ENCODE peak calls at places on chromosomes 1 and 21, in seven cellular contexts. T, I, U, R, B, F and H are unnamed samples.

GRCh38 chr1:76179297-76179696 is 104.8 kb downstream of the ST6GALNAC3 start:
- DNase-seq in T (no peak), R (no peak), F (no peak), I (no peak), B (no peak), U (no peak), H (no peak)

GRCh38 chr1:3521426-3521825 is 67.0 kb downstream of the ARHGEF16 start:
- DNase-seq in U (no peak), F (no peak), I (no peak), B (no peak), R (no peak), T (no peak), H (peak)

GRCh38 chr1:111499026-111499790 is 4.2 kb downstream of the ADORA3 start:
- DNase-seq in T (no peak), F (no peak), I (peak), R (no peak), U (no peak), B (no peak), H (no peak)

GRCh38 chr1:175201061-175201508 is 8.5 kb upstream of the KIAA0040 start:
- DNase-seq in F (no peak), B (no peak), U (no peak), T (no peak), I (no peak), R (no peak), H (no peak)

GRCh38 chr1:240084337-240084736 is 7.3 kb upstream of the FMN2 start:
- DNase-seq in B (no peak), T (no peak), U (no peak), R (no peak), I (no peak), F (no peak), H (no peak)

GRCh38 chr1:41919764-41920397 is 1.2 kb upstream of the HIVEP3 start:
- DNase-seq in I (no peak), R (peak), U (peak), T (peak), B (peak), F (no peak), H (peak)

GRCh38 chr1:182003025-182003725 is 58.3 kb downstream of the ZNF648 start:
- DNase-seq in R (no peak), B (no peak), T (no peak), I (no peak), F (no peak), U (no peak), H (no peak)

GRCh38 chr1:176531896-176532892 is 69.2 kb downstream of the PAPPA2 start:
- DNase-seq in F (no peak), R (no peak), T (no peak), I (no peak), U (no peak), B (no peak), H (no peak)

GRCh38 chr1:162019006-162019405 is 4.7 kb downstream of the OLFML2B start:
- DNase-seq in I (no peak), R (no peak), T (no peak), F (no peak), B (no peak), U (no peak), H (no peak)

GRCh38 chr1:169495050-169495740 is 9.5 kb upstream of the SLC19A2 start:
- DNase-seq in R (no peak), B (no peak), F (no peak), T (no peak), U (no peak), I (no peak), H (no peak)

GRCh38 chr1:43573066-43573799 is 42.5 kb downstream of the PTPRF start:
- DNase-seq in B (peak), U (no peak), T (no peak), F (no peak), R (no peak), I (no peak), H (no peak)

GRCh38 chr1:162916407-162916806 is 55.4 kb upstream of the CCDC190 start:
- DNase-seq in R (no peak), U (no peak), I (no peak), B (no peak), T (no peak), F (no peak), H (no peak)

GRCh38 chr1:58829861-58830260 is 46.0 kb upstream of the JUN start:
- DNase-seq in B (no peak), I (no peak), R (no peak), F (no peak), T (no peak), U (no peak), H (no peak)

GRCh38 chr1:65025794-65026193 is 59.4 kb upstream of the JAK1 start:
- DNase-seq in T (no peak), R (no peak), B (no peak), U (no peak), F (no peak), I (no peak), H (no peak)

GRCh38 chr21:18759267-18759666 is 355.7 kb upstream of the TMPRSS15 start:
- DNase-seq in U (no peak), F (no peak), T (no peak), I (no peak), B (no peak), R (no peak), H (no peak)

GRCh38 chr1:198771562-198772153 is 132.8 kb downstream of the PTPRC start:
- DNase-seq in B (no peak), T (peak), R (no peak), I (no peak), U (no peak), F (no peak), H (no peak)

GRCh38 chr1:202858789-202859414 is 30.0 kb downstream of the RABIF start:
- DNase-seq in U (no peak), R (no peak), T (no peak), B (peak), I (no peak), F (no peak), H (no peak)

GRCh38 chr1:87867631-87868030 is 539.0 kb downstream of the LMO4 start:
- DNase-seq in R (no peak), B (no peak), U (no peak), I (no peak), F (no peak), T (no peak), H (no peak)

GRCh38 chr1:101474039-101474665 is 237.3 kb downstream of the S1PR1 start:
- DNase-seq in F (no peak), R (no peak), U (no peak), T (peak), B (no peak), I (no peak), H (peak)